ENCODE peak calls at places on chromosomes 6 and 20, in seven cellular contexts. T, L, C, K, R, Q and U are unnamed samples.

GRCh38 chr20:44537993-44538392 is 16.1 kb upstream of the SERINC3 start:
- DNase-seq in T (no peak), L (peak; percentile 52), C (no peak), K (no peak), R (no peak), Q (no peak), U (no peak)

GRCh38 chr6:30781697-30782424 is 37.5 kb upstream of the IER3 start:
- DNase-seq in T (peak; percentile 87), L (peak; percentile 100), C (peak; percentile 94), K (peak; percentile 99), R (no peak), Q (peak; percentile 86), U (peak; percentile 99)

GRCh38 chr6:169371344-169372144 is 117.9 kb upstream of the THBS2 start:
- DNase-seq in T (peak; percentile 68), L (no peak), C (no peak), K (peak; percentile 38), R (no peak), Q (no peak), U (peak; percentile 9)

GRCh38 chr20:44691424-44692423 is 23.4 kb upstream of the CCN5 start:
- DNase-seq in T (peak; percentile 71), L (no peak), C (no peak), K (peak; percentile 56), R (no peak), Q (no peak), U (no peak)

GRCh38 chr6:7841781-7842468 is 68.7 kb downstream of the TXNDC5 start:
- DNase-seq in T (no peak), L (no peak), C (no peak), K (peak; percentile 76), R (no peak), Q (no peak), U (no peak)

GRCh38 chr20:43837856-43838702 is 76.6 kb upstream of the TOX2 start:
- DNase-seq in T (no peak), L (no peak), C (no peak), K (no peak), R (no peak), Q (no peak), U (no peak)

GRCh38 chr20:11453430-11453829 is 464.3 kb upstream of the BTBD3 start:
- DNase-seq in T (no peak), L (peak; percentile 86), C (peak; percentile 65), K (peak; percentile 62), R (no peak), Q (peak; percentile 64), U (peak; percentile 93)

GRCh38 chr6:26125015-26125690 is 37.9 kb downstream of the HFE start:
- DNase-seq in T (no peak), L (peak; percentile 20), C (peak; percentile 22), K (peak; percentile 15), R (no peak), Q (peak; percentile 42), U (no peak)

GRCh38 chr6:118350881-118351430 is 197.1 kb upstream of the PLN start:
- DNase-seq in T (peak; percentile 18), L (no peak), C (no peak), K (no peak), R (no peak), Q (no peak), U (peak; percentile 45)

GRCh38 chr6:149855040-149855654 is 9.0 kb downstream of the LRP11 start:
- DNase-seq in T (peak; percentile 40), L (peak; percentile 94), C (peak; percentile 84), K (peak; percentile 64), R (no peak), Q (peak; percentile 93), U (peak; percentile 96)

GRCh38 chr20:57629976-57630525 is 9.8 kb upstream of the ZBP1 start:
- DNase-seq in T (no peak), L (no peak), C (no peak), K (no peak), R (no peak), Q (no peak), U (no peak)

GRCh38 chr6:33695451-33695855 is 16.0 kb downstream of the UQCC2 start:
- DNase-seq in T (no peak), L (no peak), C (no peak), K (no peak), R (no peak), Q (no peak), U (no peak)

GRCh38 chr6:110874880-110875547 is 429 bp downstream of the AMD1 start:
- DNase-seq in T (peak; percentile 34), L (no peak), C (peak; percentile 52), K (peak; percentile 27), R (peak; percentile 12), Q (no peak), U (peak; percentile 18)

GRCh38 chr20:59788811-59789210 is 144.6 kb downstream of the SYCP2 start:
- DNase-seq in T (no peak), L (no peak), C (no peak), K (no peak), R (no peak), Q (no peak), U (no peak)